ENCODE peak calls at places on chromosomes 6 and 20, in four cellular contexts. O is GM12878, H is HepG2, G is K562. K is an unnamed sample.

GRCh38 chr6:88492824-88493223 is 326.7 kb upstream of the CNR1 start:
- DNase-seq in O (no peak), H (peak; percentile 18), G (peak; percentile 43), K (peak; percentile 26)

GRCh38 chr20:19935842-19936241 is 81.3 kb upstream of the NAA20 start:
- DNase-seq in O (no peak), H (no peak), G (no peak), K (no peak)

GRCh38 chr6:98566126-98566525 is 268.2 kb upstream of the POU3F2 start:
- DNase-seq in O (no peak), H (no peak), G (no peak), K (no peak)

GRCh38 chr6:137353346-137353745 is 134.2 kb upstream of the IFNGR1 start:
- DNase-seq in O (no peak), H (no peak), G (no peak), K (no peak)

GRCh38 chr6:149884215-149884614 is 13.7 kb downstream of the RAET1E start:
- DNase-seq in O (no peak), H (no peak), G (peak; percentile 27), K (no peak)

GRCh38 chr6:35960192-35960591 is 39.3 kb upstream of the SRPK1 start:
- DNase-seq in O (no peak), H (no peak), G (no peak), K (no peak)

GRCh38 chr6:16673011-16673797 is 88.1 kb downstream of the ATXN1 start:
- DNase-seq in O (no peak), H (no peak), G (no peak), K (no peak)

GRCh38 chr6:128570439-128571063 is 50.2 kb upstream of the PTPRK start:
- DNase-seq in O (no peak), H (no peak), G (no peak), K (no peak)

GRCh38 chr6:33908025-33908424 is 104.2 kb upstream of the MLN start:
- DNase-seq in O (no peak), H (peak; percentile 49), G (no peak), K (no peak)

GRCh38 chr6:165091121-165091785 is 218.2 kb downstream of the C6orf118 start:
- DNase-seq in O (no peak), H (no peak), G (no peak), K (no peak)

GRCh38 chr6:83590413-83590812 is 78.1 kb downstream of the PRSS35 start:
- DNase-seq in O (no peak), H (no peak), G (no peak), K (no peak)

DNA sequence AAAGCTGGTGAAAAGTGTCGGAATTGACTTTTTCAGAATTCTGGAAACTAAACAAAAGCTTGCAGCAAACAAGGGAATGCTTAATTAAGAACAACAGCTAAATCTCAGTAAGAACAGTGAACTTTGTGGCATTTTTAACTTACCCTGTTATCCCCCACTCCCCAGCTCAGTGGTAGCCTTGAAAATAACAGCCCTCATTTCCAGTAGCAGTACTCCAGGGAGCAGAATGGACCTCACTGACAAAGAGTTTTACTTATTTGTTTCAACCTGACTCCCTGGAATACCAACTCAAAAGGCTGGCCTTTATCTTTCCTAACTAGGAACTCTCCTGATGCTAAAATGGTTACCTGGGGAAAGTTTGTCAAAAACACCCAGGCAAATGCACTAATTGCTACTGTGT is 108.9 kb downstream of the IMPG1 start:
- DNase-seq in O (no peak), H (no peak), G (no peak), K (no peak)
- TF ChIP-seq BHLHE40 in O (no peak), H (no peak), G (no peak), K (no peak)

DNA sequence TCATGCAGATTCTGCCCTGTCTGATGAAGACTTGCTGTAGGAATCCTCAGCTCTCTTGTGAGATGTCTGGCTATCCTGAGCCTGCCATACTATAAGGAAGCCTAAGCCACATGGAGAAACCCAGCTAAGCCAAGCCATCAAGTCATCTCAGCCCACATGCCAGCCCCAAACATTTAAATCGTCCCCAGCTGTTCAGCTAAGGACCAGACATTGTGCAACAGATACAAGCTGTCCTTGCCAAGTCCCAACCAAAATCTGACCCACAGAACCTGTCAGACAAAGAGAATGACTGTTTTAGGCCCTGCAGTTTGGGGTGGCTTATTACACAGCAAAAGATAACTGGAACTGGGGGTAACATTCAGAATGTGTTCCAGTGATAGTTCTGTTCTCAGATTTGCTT is 36.8 kb upstream of the FOXC1 start:
- DNase-seq in O (no peak), H (no peak), G (no peak), K (no peak)
- TF ChIP-seq FOXM1 in O (no peak), H (no peak), G (no peak), K (no peak)

GRCh38 chr20:44745560-44746366 is at the start of gene KCNK15:
- DNase-seq in O (no peak), H (no peak), G (peak; percentile 16), K (no peak)
- TF ChIP-seq BHLHE40 in O (no peak), H (no peak), G (no peak), K (no peak)

DNA sequence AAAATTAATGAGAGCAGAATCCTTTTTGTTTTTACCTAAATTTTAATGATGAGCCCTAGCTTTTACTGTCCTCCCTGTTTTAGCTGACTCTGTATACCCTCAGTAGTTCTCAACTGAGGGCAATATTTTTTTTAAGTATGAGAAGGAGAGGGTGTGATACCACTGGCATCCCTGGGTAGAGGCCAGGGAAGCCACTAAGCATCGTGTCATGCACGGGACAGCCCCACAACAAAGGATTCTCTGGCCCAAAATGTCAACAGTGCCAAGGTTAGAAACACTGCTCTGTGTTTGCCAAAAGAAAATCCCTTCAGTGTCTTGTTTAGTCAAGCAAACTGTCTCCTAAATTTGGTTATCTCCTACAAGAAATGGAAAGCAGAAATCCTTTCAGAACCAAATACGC is 210.4 kb downstream of the KCNQ5 start:
- DNase-seq in O (no peak), H (no peak), G (no peak), K (no peak)
- TF ChIP-seq FOXM1 in O (no peak), H (no peak), G (no peak), K (no peak)

GRCh38 chr6:43020847-43021246 is 576 bp upstream of the RRP36 start:
- DNase-seq in O (no peak), H (no peak), G (peak; percentile 55), K (peak; percentile 40)
- TF ChIP-seq BHLHE40 in O (no peak), H (no peak), G (no peak), K (no peak)

GRCh38 chr6:159680104-159680503 is 12.9 kb downstream of the SOD2 start:
- DNase-seq in O (no peak), H (no peak), G (no peak), K (no peak)
- TF ChIP-seq FOXM1 in O (no peak), H (no peak), G (no peak), K (no peak)

GRCh38 chr6:72966628-72967280 is 258.5 kb downstream of the KHDC1L start:
- DNase-seq in O (no peak), H (no peak), G (no peak), K (no peak)
- TF ChIP-seq BHLHE40 in O (no peak), H (no peak), G (no peak), K (no peak)

GRCh38 chr20:50516180-50516934 is 6.2 kb downstream of the PTPN1 start:
- DNase-seq in O (peak; percentile 87), H (no peak), G (no peak), K (no peak)
- TF ChIP-seq FOXM1 in O (peak; percentile 61), H (no peak), G (no peak), K (no peak)

K was measured in HEK293T.